ENCODE peak calls at places on chromosomes 4 and X, in nine cellular contexts. A is CD4-positive, alpha-beta T cell; P is HCT116; O is A549; S is Panc1; C is CD4-positive, alpha-beta memory T cell; X is sigmoid colon; M is H1; Q is transverse colon. K is an unnamed sample.

GRCh38 chrX:123835661-123836371 is 24.0 kb upstream of the XIAP start:
- DNase-seq in A (no peak), P (peak), O (peak), S (no peak), C (no peak), X (no peak), M (no peak), Q (peak), K (no peak)

GRCh38 chrX:11665144-11666040 is at the start of gene ARHGAP6:
- DNase-seq in A (no peak), P (no peak), O (no peak), S (no peak), C (no peak), X (peak), M (peak), Q (peak), K (no peak)

GRCh38 chr4:184111433-184111832 is 106.2 kb downstream of the ENPP6 start:
- DNase-seq in A (no peak), P (no peak), O (no peak), S (no peak), C (no peak), X (no peak), M (no peak), Q (no peak), K (no peak)

GRCh38 chr4:1722551-1723071 is 1.3 kb downstream of the TACC3 start:
- DNase-seq in A (no peak), P (no peak), O (no peak), S (no peak), C (no peak), X (no peak), M (no peak), Q (no peak), K (no peak)

GRCh38 chr4:681736-682451 is 7.1 kb downstream of the SLC49A3 start:
- DNase-seq in A (no peak), P (no peak), O (no peak), S (no peak), C (peak), X (peak), M (peak), Q (peak), K (no peak)

GRCh38 chr4:26032142-26032541 is 118.1 kb downstream of the SMIM20 start:
- DNase-seq in A (no peak), P (no peak), O (no peak), S (no peak), C (no peak), X (no peak), M (no peak), Q (no peak), K (no peak)

GRCh38 chrX:21319323-21319722 is 54.9 kb upstream of the CNKSR2 start:
- DNase-seq in A (no peak), P (no peak), O (no peak), S (no peak), C (no peak), X (no peak), M (no peak), Q (no peak), K (no peak)

GRCh38 chrX:123085311-123085940 is 98.7 kb upstream of the GRIA3 start:
- DNase-seq in A (no peak), P (no peak), O (no peak), S (no peak), C (no peak), X (no peak), M (no peak), Q (no peak), K (no peak)

GRCh38 chrX:10360121-10360520 is 203.3 kb downstream of the CLCN4 start:
- DNase-seq in A (no peak), P (no peak), O (no peak), S (no peak), C (no peak), X (peak), M (no peak), Q (no peak), K (no peak)

GRCh38 chr4:140149851-140150635 is 3.9 kb downstream of the MAML3 start:
- DNase-seq in A (peak), P (peak), O (peak), S (no peak), C (peak), X (peak), M (peak), Q (peak), K (no peak)

GRCh38 chr4:9816285-9816684 is 34.9 kb downstream of the DRD5 start:
- DNase-seq in A (no peak), P (no peak), O (no peak), S (no peak), C (no peak), X (no peak), M (no peak), Q (no peak), K (no peak)

GRCh38 chrX:135345328-135345645 is 36.0 kb downstream of the ETDC start:
- DNase-seq in A (no peak), P (no peak), O (peak), S (no peak), C (no peak), X (peak), M (no peak), Q (peak), K (no peak)

GRCh38 chr4:71907782-71908181 is 123.9 kb upstream of the GC start:
- DNase-seq in A (no peak), P (no peak), O (no peak), S (no peak), C (no peak), X (no peak), M (no peak), Q (peak), K (no peak)

GRCh38 chr4:41119867-41120295 is 94.5 kb downstream of the APBB2 start:
- DNase-seq in A (no peak), P (no peak), O (no peak), S (no peak), C (no peak), X (no peak), M (no peak), Q (no peak), K (no peak)
- H3K27ac ChIP-seq in A (no peak), P (no peak), O (no peak), S (no peak), C (no peak), X (peak), M (no peak), Q (peak), K (peak)

GRCh38 chr4:55837903-55838302 is 15.5 kb upstream of the EXOC1 start:
- DNase-seq in A (no peak), P (no peak), O (no peak), S (no peak), C (no peak), X (no peak), M (no peak), Q (no peak), K (no peak)

GRCh38 chr4:55838952-55839351 is 14.5 kb upstream of the EXOC1 start:
- DNase-seq in A (no peak), P (no peak), O (no peak), S (no peak), C (no peak), X (no peak), M (no peak), Q (no peak), K (no peak)

GRCh38 chr4:55838356-55838755 is 15.1 kb upstream of the EXOC1 start:
- DNase-seq in A (no peak), P (no peak), O (no peak), S (no peak), C (no peak), X (no peak), M (no peak), Q (no peak), K (no peak)

DNA sequence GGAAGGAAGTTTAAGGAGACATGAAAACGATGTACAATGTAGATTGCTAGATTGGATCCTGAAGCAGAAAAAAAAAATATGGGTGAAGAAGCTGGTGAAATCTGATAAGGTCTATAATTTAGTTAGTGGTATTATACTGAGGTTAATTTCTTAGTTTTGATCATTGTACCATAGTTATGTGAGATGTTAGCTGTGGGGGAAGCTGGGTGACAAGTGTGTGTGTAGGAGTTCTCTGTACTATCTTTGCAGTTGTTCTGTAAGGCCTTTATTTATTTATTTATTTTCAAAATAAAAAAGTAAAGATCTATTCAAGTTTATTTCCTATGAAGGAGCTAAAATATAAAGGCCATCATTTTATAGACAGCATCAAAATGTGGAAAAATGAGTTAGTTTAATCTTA is 12.5 kb upstream of the EXOC1 start:
- DNase-seq in A (no peak), P (no peak), O (no peak), S (no peak), C (no peak), X (no peak), M (no peak), Q (no peak), K (no peak)
- H3K27ac ChIP-seq in A (no peak), P (no peak), O (no peak), S (no peak), C (no peak), X (no peak), M (no peak), Q (no peak), K (no peak)

DNA sequence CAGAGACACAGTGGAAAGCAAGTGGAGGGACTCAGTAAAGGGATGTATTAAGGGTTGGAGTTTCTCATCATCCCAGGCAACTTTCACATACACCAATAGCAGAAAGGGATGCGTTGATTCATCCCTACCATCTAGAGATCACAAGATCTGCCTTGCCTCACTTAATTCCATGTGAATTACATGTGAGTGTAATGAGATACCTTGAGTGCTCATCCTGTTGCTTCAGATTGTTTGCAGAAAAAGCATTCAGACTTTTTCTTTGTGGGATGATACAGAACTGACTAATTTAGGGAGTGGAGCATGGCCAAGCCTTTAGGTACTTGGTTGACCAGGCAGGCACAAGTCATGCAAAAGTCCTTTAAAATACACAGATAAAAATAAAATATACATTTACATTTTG is 124.8 kb upstream of the SLIT2 start:
- DNase-seq in A (no peak), P (no peak), O (no peak), S (no peak), C (no peak), X (no peak), M (no peak), Q (no peak), K (no peak)
- H3K27ac ChIP-seq in A (no peak), P (no peak), O (no peak), S (no peak), C (no peak), X (no peak), M (no peak), Q (no peak), K (no peak)

GRCh38 chrX:109880629-109881028 is 122.3 kb upstream of the TMEM164 start:
- DNase-seq in A (no peak), P (no peak), O (no peak), S (no peak), C (no peak), X (no peak), M (no peak), Q (no peak), K (no peak)

GRCh38 chrX:109875831-109876230 is 127.1 kb upstream of the TMEM164 start:
- DNase-seq in A (no peak), P (no peak), O (no peak), S (no peak), C (no peak), X (no peak), M (no peak), Q (no peak), K (no peak)

GRCh38 chrX:109874548-109874947 is 128.4 kb upstream of the TMEM164 start:
- DNase-seq in A (no peak), P (no peak), O (no peak), S (no peak), C (no peak), X (no peak), M (no peak), Q (no peak), K (no peak)

GRCh38 chrX:109879991-109880390 is 122.9 kb upstream of the TMEM164 start:
- DNase-seq in A (no peak), P (no peak), O (no peak), S (no peak), C (no peak), X (no peak), M (no peak), Q (no peak), K (no peak)
- H3K27ac ChIP-seq in A (no peak), P (no peak), O (no peak), S (no peak), C (no peak), X (no peak), M (no peak), Q (no peak), K (no peak)

DNA sequence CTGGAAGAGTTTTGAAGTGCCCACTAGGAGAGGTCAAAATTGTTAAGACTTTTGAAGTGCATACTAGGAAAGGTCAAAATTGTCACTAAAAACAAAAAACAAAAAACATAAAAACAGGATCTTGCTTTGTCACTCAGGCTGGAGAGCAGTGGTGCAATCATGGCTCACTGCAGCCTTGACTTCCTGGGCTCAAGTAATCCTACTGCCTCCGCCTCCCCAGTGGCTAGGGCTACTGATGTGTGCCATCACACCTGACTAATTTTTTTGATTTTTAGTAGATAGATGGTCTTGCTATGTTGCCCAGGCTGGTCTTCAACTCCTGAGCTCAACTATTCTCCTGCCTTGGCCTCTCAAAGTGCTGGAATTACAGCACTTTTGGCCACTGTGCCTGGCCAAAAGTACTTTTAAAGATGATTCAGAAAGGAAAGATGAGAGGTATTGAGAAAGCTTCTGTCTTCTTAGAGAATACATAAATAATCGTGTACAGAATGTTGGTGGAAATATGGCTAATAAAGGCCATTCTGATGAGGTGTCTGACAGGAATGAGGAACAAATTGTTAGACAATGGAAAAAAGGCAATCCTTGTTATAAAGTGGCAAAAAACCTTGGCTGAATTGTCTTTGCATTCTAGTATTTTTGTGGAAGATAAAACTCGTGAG is 43.3 kb upstream of the STX18 start:
- DNase-seq in A (no peak), P (no peak), O (no peak), S (no peak), C (no peak), X (no peak), M (no peak), Q (no peak), K (no peak)
- H3K27ac ChIP-seq in A (no peak), P (no peak), O (no peak), S (no peak), C (no peak), X (no peak), M (no peak), Q (no peak), K (no peak)